ENCODE peak calls at places on chromosomes 7 and 10, in six cellular contexts. N is mesenchymal stem cell, W is IMR-90, U is neuronal stem cell, M is H9, I is H1. Y is an unnamed sample.

GRCh38 chr7:89602984-89603383 is 551.3 kb upstream of the STEAP1 start:
- DNase-seq in N (no peak), W (no peak), U (no peak), M (no peak), I (no peak), Y (no peak)

GRCh38 chr10:115095758-115096157 is 2.6 kb downstream of the ATRNL1 start:
- DNase-seq in N (no peak), W (no peak), U (no peak), M (no peak), I (no peak), Y (no peak)

GRCh38 chr10:71462642-71462935 is 65.9 kb downstream of the CDH23 start:
- DNase-seq in N (no peak), W (no peak), U (no peak), M (no peak), I (no peak), Y (no peak)

GRCh38 chr7:131603932-131604331 is 47.5 kb upstream of the PODXL start:
- DNase-seq in N (no peak), W (no peak), U (no peak), M (no peak), I (no peak), Y (no peak)

GRCh38 chr10:30464675-30465074 is 30.7 kb downstream of the MAP3K8 start:
- DNase-seq in N (no peak), W (no peak), U (no peak), M (no peak), I (no peak), Y (no peak)

GRCh38 chr10:20986049-20986448 is 88.9 kb upstream of the NEBL start:
- DNase-seq in N (no peak), W (no peak), U (no peak), M (no peak), I (no peak), Y (no peak)

GRCh38 chr10:34808789-34809745 is 6.0 kb downstream of the PARD3 start:
- DNase-seq in N (peak; percentile 73), W (peak; percentile 43), U (peak; percentile 44), M (peak; percentile 67), I (no peak), Y (peak; percentile 43)

GRCh38 chr10:57165671-57166070 is 804.6 kb upstream of the ZWINT start:
- DNase-seq in N (no peak), W (no peak), U (no peak), M (peak; percentile 28), I (no peak), Y (no peak)

GRCh38 chr10:124106241-124106905 is 13.0 kb upstream of the CHST15 start:
- DNase-seq in N (peak; percentile 78), W (peak; percentile 55), U (no peak), M (no peak), I (no peak), Y (peak; percentile 21)

GRCh38 chr10:112466802-112467201 is 19.8 kb downstream of the VTI1A start:
- DNase-seq in N (no peak), W (no peak), U (no peak), M (no peak), I (no peak), Y (no peak)

GRCh38 chr10:133394801-133395221 is 854 bp downstream of the MTG1 start:
- DNase-seq in N (no peak), W (no peak), U (no peak), M (no peak), I (no peak), Y (no peak)

DNA sequence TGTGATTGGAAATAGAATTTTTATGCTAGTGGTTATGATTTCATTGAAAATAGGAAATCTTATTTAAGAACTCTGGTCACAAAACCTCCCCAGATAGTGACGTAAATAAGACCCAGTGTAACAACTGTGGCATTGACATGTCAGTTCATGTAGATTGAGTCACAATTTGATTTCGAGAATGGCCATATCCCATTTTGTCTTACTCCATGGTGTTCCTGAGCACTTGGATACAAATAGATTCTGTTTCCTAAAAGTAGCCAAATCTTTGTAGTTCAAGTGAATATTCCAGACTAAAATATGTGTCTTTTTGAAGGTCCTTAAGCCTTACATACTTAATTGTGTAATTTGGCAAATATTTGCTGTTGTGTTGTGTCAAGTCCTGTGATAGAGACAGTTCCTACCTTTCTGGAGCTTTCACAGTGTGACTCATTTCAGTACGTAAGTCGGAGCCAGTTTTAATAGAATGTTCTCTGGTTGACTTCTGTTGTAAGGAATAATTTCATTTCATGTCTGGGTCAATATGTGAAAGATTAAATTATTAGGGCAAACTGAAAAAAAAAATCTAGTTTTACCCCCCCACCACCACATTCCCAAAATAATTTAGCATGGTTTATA is 37.1 kb upstream of the TOMM7 start:
- DNase-seq in N (no peak), W (no peak), U (no peak), M (no peak), I (no peak), Y (no peak)
- H3K9ac ChIP-seq in N (peak overlapping the region; percentile 80), W (no peak overlapping the region), U (no peak overlapping the region), M (no peak overlapping the region), I (no peak overlapping the region), Y (no peak overlapping the region)

DNA sequence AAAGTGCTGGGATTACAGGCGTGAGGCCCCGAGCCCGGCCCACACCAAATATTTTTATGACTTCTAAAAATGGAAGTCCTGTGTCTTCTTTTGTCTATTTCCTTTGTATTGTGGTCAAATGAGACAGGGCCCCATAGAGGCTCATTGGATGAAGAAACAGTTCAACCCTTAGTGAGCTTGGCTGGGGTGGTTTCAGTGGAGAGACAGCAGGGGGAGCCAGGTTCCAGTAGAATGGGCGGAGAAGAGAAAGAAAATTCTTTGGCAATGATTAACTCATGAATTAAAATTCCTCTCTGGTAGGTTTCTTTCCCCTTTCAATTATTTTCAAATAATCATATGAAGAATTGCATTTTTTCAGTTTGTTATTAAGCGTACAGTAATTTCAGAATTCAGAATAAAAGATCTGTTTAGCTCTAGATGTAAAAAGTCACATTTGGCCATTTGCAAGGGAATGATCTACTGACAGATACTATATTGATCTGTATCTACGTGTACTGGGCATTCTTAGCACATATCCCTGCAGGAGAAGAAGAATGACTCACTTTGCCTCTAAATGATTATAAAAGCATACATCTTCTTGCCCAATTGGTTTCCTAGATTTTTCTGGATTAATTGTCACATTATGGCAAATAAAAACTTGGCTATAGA is 43.2 kb downstream of the PNLIPRP3 start:
- DNase-seq in N (no peak), W (no peak), U (peak; percentile 8), M (peak; percentile 63), I (peak; percentile 62), Y (peak; percentile 60)
- H3K14ac ChIP-seq in N (no peak overlapping the region), W (no peak overlapping the region), U (no peak overlapping the region), M (no peak overlapping the region), I (no peak overlapping the region), Y (peak overlapping the region; percentile 37)

DNA sequence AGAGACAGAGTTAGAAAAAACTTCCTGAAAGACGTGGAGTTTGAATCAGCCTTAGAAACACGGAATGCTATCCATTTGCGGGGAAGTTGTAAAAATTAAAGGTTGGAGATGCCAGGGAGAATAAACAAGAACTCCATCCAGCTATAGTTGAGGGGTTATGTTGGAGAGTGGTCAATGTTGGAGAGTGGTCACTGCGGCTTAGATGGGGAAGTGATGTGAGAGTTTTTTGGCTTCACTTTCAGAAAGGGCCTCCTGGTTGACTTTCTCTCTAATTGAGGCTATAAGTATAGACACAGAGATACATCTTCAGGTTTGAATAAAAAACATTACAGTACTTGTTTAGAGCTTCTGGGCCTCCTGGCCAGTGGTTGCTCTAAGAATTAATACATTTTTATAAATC is 675 bp downstream of the CC2D2B start:
- DNase-seq in N (no peak), W (no peak), U (no peak), M (no peak), I (no peak), Y (no peak)
- H3K9ac ChIP-seq in N (peak overlapping the region; percentile 93), W (no peak overlapping the region), U (no peak overlapping the region), M (no peak overlapping the region), I (no peak overlapping the region), Y (no peak overlapping the region)

GRCh38 chr7:105990141-105990540 is 27.1 kb downstream of the CDHR3 start:
- DNase-seq in N (no peak), W (no peak), U (no peak), M (no peak), I (no peak), Y (no peak)

GRCh38 chr7:105990726-105991465 is 27.8 kb downstream of the CDHR3 start:
- DNase-seq in N (no peak), W (no peak), U (peak; percentile 14), M (peak; percentile 86), I (peak; percentile 68), Y (no peak)

GRCh38 chr7:105989686-105990085 is 26.6 kb downstream of the CDHR3 start:
- DNase-seq in N (no peak), W (no peak), U (no peak), M (no peak), I (no peak), Y (no peak)

GRCh38 chr7:105985821-105986220 is 22.8 kb downstream of the CDHR3 start:
- DNase-seq in N (no peak), W (no peak), U (no peak), M (no peak), I (no peak), Y (no peak)

DNA sequence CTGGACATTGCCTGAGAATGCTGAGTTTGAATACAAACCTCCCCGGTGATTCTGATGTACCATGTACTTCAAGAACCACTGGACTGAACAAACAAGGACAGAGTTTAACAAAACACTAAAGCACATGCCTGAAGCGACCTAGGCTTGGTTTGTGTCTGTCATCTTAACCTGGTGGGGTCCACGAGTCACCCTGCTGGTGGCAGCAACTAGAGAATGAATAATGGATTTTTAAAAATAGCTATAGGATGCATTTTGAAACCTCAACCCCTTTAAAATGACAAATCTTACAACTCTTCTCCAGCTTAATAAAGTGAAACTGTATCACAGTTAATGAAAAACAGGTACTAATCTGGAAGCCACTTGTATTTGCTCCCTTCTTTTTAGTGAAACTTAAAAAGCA is 25.2 kb downstream of the CDHR3 start:
- DNase-seq in N (no peak), W (no peak), U (no peak), M (no peak), I (no peak), Y (no peak)
- H3K14ac ChIP-seq in N (no peak overlapping the region), W (no peak overlapping the region), U (no peak overlapping the region), M (no peak overlapping the region), I (no peak overlapping the region), Y (no peak overlapping the region)

GRCh38 chr10:99233000-99233679 is 2.5 kb downstream of the HPSE2 start:
- DNase-seq in N (no peak), W (no peak), U (no peak), M (peak; percentile 30), I (no peak), Y (no peak)

GRCh38 chr10:99233680-99234018 is 2.0 kb downstream of the HPSE2 start:
- DNase-seq in N (no peak), W (no peak), U (no peak), M (no peak), I (no peak), Y (no peak)

GRCh38 chr10:99234739-99235468 is 748 bp downstream of the HPSE2 start:
- DNase-seq in N (peak; percentile 78), W (peak; percentile 0), U (peak; percentile 72), M (no peak), I (no peak), Y (peak; percentile 64)

GRCh38 chr10:99235469-99235871 is at the start of gene HPSE2:
- DNase-seq in N (peak; percentile 42), W (no peak), U (no peak), M (peak; percentile 35), I (peak; percentile 60), Y (peak; percentile 7)

GRCh38 chr10:99234067-99234738 is 1.4 kb downstream of the HPSE2 start:
- DNase-seq in N (peak; percentile 77), W (peak; percentile 31), U (no peak), M (peak; percentile 64), I (peak; percentile 72), Y (peak; percentile 18)
- H3K9ac ChIP-seq in N (peak overlapping the region; percentile 63), W (no peak overlapping the region), U (peak overlapping the region; percentile 93), M (no peak overlapping the region), I (no peak overlapping the region), Y (no peak overlapping the region)

GRCh38 chr10:5810235-5810634 is 3.0 kb downstream of the GDI2 start:
- DNase-seq in N (no peak), W (no peak), U (no peak), M (no peak), I (no peak), Y (no peak)
- H3K14ac ChIP-seq in N (no peak overlapping the region), W (no peak overlapping the region), U (no peak overlapping the region), M (no peak overlapping the region), I (no peak overlapping the region), Y (no peak overlapping the region)

GRCh38 chr7:30469303-30469702 is 9.3 kb downstream of the NOD1 start:
- DNase-seq in N (peak; percentile 95), W (peak; percentile 99), U (peak; percentile 58), M (peak; percentile 90), I (peak; percentile 66), Y (peak; percentile 48)
- H3K9ac ChIP-seq in N (peak overlapping the region; percentile 83), W (no peak overlapping the region), U (no peak overlapping the region), M (no peak overlapping the region), I (no peak overlapping the region), Y (no peak overlapping the region)